ENCODE peak calls at places on chromosomes 12 and 14, in four cellular contexts. One of them, this sample, is unnamed.

GRCh38 chr12:45866299-45866698 is 124.1 kb downstream of the SCAF11 start:
- DNase-seq in Peyer's patch: no peak
- DNase-seq in OCI-LY7: no peak
- DNase-seq in CD8-positive, alpha-beta T cell: no peak
- DNase-seq in this sample: no peak

GRCh38 chr12:53172352-53172751 is 8.2 kb upstream of the ZNF740 start:
- DNase-seq in Peyer's patch: no peak
- DNase-seq in OCI-LY7: no peak
- DNase-seq in CD8-positive, alpha-beta T cell: no peak
- DNase-seq in this sample: no peak

GRCh38 chr12:113860950-113861349 is 105.2 kb downstream of the RBM19 start:
- DNase-seq in Peyer's patch: no peak
- DNase-seq in OCI-LY7: no peak
- DNase-seq in CD8-positive, alpha-beta T cell: no peak
- DNase-seq in this sample: no peak

GRCh38 chr14:89598548-89599186 is 181.6 kb upstream of the FOXN3 start:
- DNase-seq in Peyer's patch: no peak
- DNase-seq in OCI-LY7: peak; percentile 44
- DNase-seq in CD8-positive, alpha-beta T cell: no peak
- DNase-seq in this sample: peak; percentile 35

GRCh38 chr12:3202734-3203446 is 125.7 kb downstream of the TSPAN9 start:
- DNase-seq in Peyer's patch: peak; percentile 73
- DNase-seq in OCI-LY7: peak; percentile 49
- DNase-seq in CD8-positive, alpha-beta T cell: peak; percentile 54
- DNase-seq in this sample: peak; percentile 44

GRCh38 chr12:6821271-6821673 is 349 bp upstream of the GPR162 start:
- DNase-seq in Peyer's patch: no peak
- DNase-seq in OCI-LY7: peak; percentile 43
- DNase-seq in CD8-positive, alpha-beta T cell: no peak
- DNase-seq in this sample: no peak

GRCh38 chr14:59189281-59189821 is 884 bp downstream of the DAAM1 start:
- DNase-seq in Peyer's patch: no peak
- DNase-seq in OCI-LY7: peak; percentile 78
- DNase-seq in CD8-positive, alpha-beta T cell: no peak
- DNase-seq in this sample: peak; percentile 49

GRCh38 chr12:84161296-84161695 is 751.3 kb downstream of the SLC6A15 start:
- DNase-seq in Peyer's patch: no peak
- DNase-seq in OCI-LY7: no peak
- DNase-seq in CD8-positive, alpha-beta T cell: no peak
- DNase-seq in this sample: no peak

GRCh38 chr14:51653855-51654548 is 2.3 kb downstream of the FRMD6 start:
- DNase-seq in Peyer's patch: no peak
- DNase-seq in OCI-LY7: no peak
- DNase-seq in CD8-positive, alpha-beta T cell: no peak
- DNase-seq in this sample: no peak

GRCh38 chr12:11827096-11827841 is 177.8 kb downstream of the ETV6 start:
- DNase-seq in Peyer's patch: no peak
- DNase-seq in OCI-LY7: no peak
- DNase-seq in CD8-positive, alpha-beta T cell: no peak
- DNase-seq in this sample: no peak

GRCh38 chr12:124120718-124121117 is 147.7 kb downstream of the ZNF664 start:
- DNase-seq in Peyer's patch: no peak
- DNase-seq in OCI-LY7: no peak
- DNase-seq in CD8-positive, alpha-beta T cell: no peak
- DNase-seq in this sample: no peak

GRCh38 chr12:103833891-103834290 is 7.1 kb downstream of the NT5DC3 start:
- DNase-seq in Peyer's patch: no peak
- DNase-seq in OCI-LY7: no peak
- DNase-seq in CD8-positive, alpha-beta T cell: no peak
- DNase-seq in this sample: no peak

GRCh38 chr12:132053338-132054330 is 90.5 kb downstream of the DDX51 start:
- DNase-seq in Peyer's patch: no peak
- DNase-seq in OCI-LY7: peak; percentile 30
- DNase-seq in CD8-positive, alpha-beta T cell: no peak
- DNase-seq in this sample: no peak
- H3K36me3 ChIP-seq in Peyer's patch: no peaks in the 10 kb centered on the region
- H3K36me3 ChIP-seq in OCI-LY7: peaks cover 89% of the 10 kb centered on the region
- H3K36me3 ChIP-seq in CD8-positive, alpha-beta T cell: peaks cover 69% of the 10 kb centered on the region
- H3K36me3 ChIP-seq in this sample: peaks cover 84% of the 10 kb centered on the region

DNA sequence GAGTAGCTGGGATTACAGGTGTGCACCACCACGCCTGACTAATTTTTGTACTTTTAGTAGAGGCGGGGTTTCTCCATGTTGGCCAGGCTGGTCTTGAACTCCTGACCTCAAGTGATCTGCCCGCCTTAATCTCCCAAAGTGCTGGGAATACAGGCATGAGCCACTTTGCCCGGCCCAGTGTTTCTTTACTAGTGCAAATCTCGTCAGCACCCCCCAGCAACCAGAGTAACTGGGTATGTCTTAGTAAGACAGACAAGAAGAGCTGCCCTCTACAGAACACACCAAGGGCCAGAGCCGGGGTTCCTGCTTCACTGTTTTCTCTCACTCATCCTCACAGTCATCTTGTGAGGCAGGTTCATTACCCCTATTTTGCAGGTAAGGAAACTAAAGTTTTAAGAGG is 78.5 kb upstream of the GPR68 start:
- DNase-seq in Peyer's patch: no peak
- DNase-seq in OCI-LY7: no peak
- DNase-seq in CD8-positive, alpha-beta T cell: no peak
- DNase-seq in this sample: no peak
- H3K4me1 ChIP-seq in Peyer's patch: no peaks in the 10 kb centered on the region
- H3K4me1 ChIP-seq in OCI-LY7: peaks cover 66% of the 10 kb centered on the region
- H3K4me1 ChIP-seq in CD8-positive, alpha-beta T cell: peaks cover 95% of the 10 kb centered on the region
- H3K4me1 ChIP-seq in this sample: peaks cover 84% of the 10 kb centered on the region

GRCh38 chr12:8594072-8594471 is 18.6 kb downstream of the AICDA start:
- DNase-seq in Peyer's patch: no peak
- DNase-seq in OCI-LY7: no peak
- DNase-seq in CD8-positive, alpha-beta T cell: no peak
- DNase-seq in this sample: no peak

GRCh38 chr12:8589679-8590078 is 23.0 kb downstream of the AICDA start:
- DNase-seq in Peyer's patch: no peak
- DNase-seq in OCI-LY7: no peak
- DNase-seq in CD8-positive, alpha-beta T cell: no peak
- DNase-seq in this sample: no peak

GRCh38 chr12:8593246-8593645 is 19.4 kb downstream of the AICDA start:
- DNase-seq in Peyer's patch: no peak
- DNase-seq in OCI-LY7: no peak
- DNase-seq in CD8-positive, alpha-beta T cell: no peak
- DNase-seq in this sample: no peak

GRCh38 chr12:8590842-8591545 is 21.7 kb downstream of the AICDA start:
- DNase-seq in Peyer's patch: no peak
- DNase-seq in OCI-LY7: peak; percentile 61
- DNase-seq in CD8-positive, alpha-beta T cell: no peak
- DNase-seq in this sample: no peak
- H3K27ac ChIP-seq in Peyer's patch: no peak overlapping the region
- H3K27ac ChIP-seq in OCI-LY7: peak overlapping the region; percentile 22
- H3K27ac ChIP-seq in CD8-positive, alpha-beta T cell: no peak overlapping the region
- H3K27ac ChIP-seq in this sample: no peak overlapping the region

GRCh38 chr14:102442241-102443211 is 67.0 kb downstream of the ANKRD9 start:
- DNase-seq in Peyer's patch: peak; percentile 84
- DNase-seq in OCI-LY7: no peak
- DNase-seq in CD8-positive, alpha-beta T cell: no peak
- DNase-seq in this sample: no peak
- H3K36me3 ChIP-seq in Peyer's patch: no peaks in the 10 kb centered on the region
- H3K36me3 ChIP-seq in OCI-LY7: no peaks in the 10 kb centered on the region
- H3K36me3 ChIP-seq in CD8-positive, alpha-beta T cell: peaks cover 14% of the 10 kb centered on the region
- H3K36me3 ChIP-seq in this sample: peaks cover 26% of the 10 kb centered on the region

DNA sequence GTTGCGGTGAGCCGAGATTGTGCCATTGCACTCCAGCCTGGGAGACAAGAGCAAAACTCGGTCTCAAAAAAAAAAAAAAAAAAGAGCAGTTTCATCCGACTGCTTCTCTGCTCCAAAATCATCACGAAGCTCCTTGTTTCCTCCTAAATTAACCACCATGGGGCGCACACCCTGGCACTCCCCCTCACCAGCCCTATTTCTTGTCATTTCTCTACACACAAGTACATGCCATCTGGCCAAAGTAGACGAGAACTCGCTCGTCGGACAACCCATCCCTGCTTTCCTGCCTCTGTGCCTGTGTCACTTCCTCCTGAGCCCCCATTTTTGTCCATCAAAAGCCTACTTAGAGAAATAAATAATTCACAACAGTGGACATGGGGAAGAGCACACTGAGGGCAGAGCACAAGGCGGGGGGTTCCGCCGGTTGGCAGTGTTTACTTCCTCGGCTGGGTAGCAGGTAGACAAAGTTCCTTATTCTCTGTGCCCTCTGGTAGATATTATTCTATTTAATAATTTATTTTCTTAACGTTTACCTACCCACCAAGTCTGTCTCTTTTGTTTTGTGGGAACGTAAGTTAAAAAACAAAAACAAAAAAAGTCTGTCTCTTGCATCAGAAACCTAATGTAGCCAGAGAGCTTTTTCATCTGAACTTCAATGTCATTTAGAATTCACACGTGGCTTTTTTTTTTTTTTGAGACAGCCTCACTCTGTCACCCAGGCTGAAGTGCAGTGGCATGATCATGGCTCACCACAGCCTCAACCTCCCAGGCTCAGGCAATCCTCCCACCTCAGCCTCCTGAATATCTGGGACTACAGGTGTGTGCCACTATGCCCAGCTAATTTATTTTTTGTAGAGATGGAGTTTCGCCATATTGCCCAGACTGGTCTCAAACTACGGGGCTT is 6.0 kb downstream of the VPS37B start:
- DNase-seq in Peyer's patch: no peak
- DNase-seq in OCI-LY7: no peak
- DNase-seq in CD8-positive, alpha-beta T cell: no peak
- DNase-seq in this sample: no peak
- H3K4me1 ChIP-seq in Peyer's patch: no peaks in the 10 kb centered on the region
- H3K4me1 ChIP-seq in OCI-LY7: peaks cover 46% of the 10 kb centered on the region
- H3K4me1 ChIP-seq in CD8-positive, alpha-beta T cell: peaks cover 76% of the 10 kb centered on the region
- H3K4me1 ChIP-seq in this sample: peaks cover 73% of the 10 kb centered on the region